ENCODE peak calls at places on chromosomes 2 and 18, in four cellular contexts. I, Y, C and P are unnamed samples.

GRCh38 chr2:44104855-44105271 is 63.8 kb upstream of the PPM1B start:
- DNase-seq in I (no peak), Y (no peak), C (no peak), P (no peak)

GRCh38 chr2:240893363-240893828 is 2.6 kb downstream of the MAB21L4 start:
- DNase-seq in I (no peak), Y (no peak), C (no peak), P (no peak)

GRCh38 chr2:117639401-117639800 is 175.1 kb upstream of the DDX18 start:
- DNase-seq in I (no peak), Y (no peak), C (no peak), P (no peak)

GRCh38 chr2:159153463-159153862 is 133.0 kb downstream of the WDSUB1 start:
- DNase-seq in I (no peak), Y (no peak), C (no peak), P (no peak)

GRCh38 chr2:20049631-20050030 is 1.8 kb downstream of the LAPTM4A start:
- DNase-seq in I (peak), Y (no peak), C (no peak), P (no peak)

GRCh38 chr2:130337735-130338325 is 4.9 kb upstream of the IMP4 start:
- DNase-seq in I (no peak), Y (no peak), C (no peak), P (no peak)

GRCh38 chr2:69584127-69584889 is 59.2 kb downstream of the AAK1 start:
- DNase-seq in I (no peak), Y (no peak), C (no peak), P (no peak)

GRCh38 chr2:109117780-109118179 is 11.2 kb upstream of the SH3RF3 start:
- DNase-seq in I (no peak), Y (no peak), C (peak), P (no peak)

GRCh38 chr2:12273111-12273510 is 443.6 kb upstream of the TRIB2 start:
- DNase-seq in I (no peak), Y (no peak), C (no peak), P (no peak)

GRCh38 chr2:20016346-20016745 is 3.9 kb upstream of the MATN3 start:
- DNase-seq in I (no peak), Y (no peak), C (no peak), P (no peak)

GRCh38 chr2:201257381-201257940 is 2.9 kb upstream of the CASP8 start:
- DNase-seq in I (peak), Y (no peak), C (no peak), P (no peak)

GRCh38 chr18:7579176-7579922 is 12.2 kb downstream of the PTPRM start:
- DNase-seq in I (no peak), Y (no peak), C (no peak), P (no peak)

GRCh38 chr2:202249521-202249850 is 11.1 kb upstream of the SUMO1 start:
- DNase-seq in I (no peak), Y (no peak), C (no peak), P (no peak)

GRCh38 chr2:105400138-105400540 is 1.3 kb upstream of the FHL2 start:
- DNase-seq in I (no peak), Y (no peak), C (no peak), P (no peak)